ENCODE peak calls at places on chromosomes 11 and 22, in four cellular contexts. Z, W, Q and F are unnamed samples.

GRCh38 chr22:48902001-48902869 is 925.4 kb downstream of the BRD1 start:
- DNase-seq in Z (no peak), W (no peak), Q (peak; percentile 47), F (peak; percentile 36)

GRCh38 chr22:26409705-26410376 is 19.2 kb upstream of the ASPHD2 start:
- DNase-seq in Z (no peak), Q (no peak), W (no peak), F (no peak)

GRCh38 chr11:88555829-88556202 is 218.3 kb upstream of the CTSC start:
- DNase-seq in W (no peak), Z (no peak), Q (no peak), F (no peak)

GRCh38 chr22:17192186-17192585 is 27.0 kb downstream of the ADA2 start:
- DNase-seq in Z (no peak), Q (no peak), W (no peak), F (no peak)

GRCh38 chr22:31637375-31637937 is 24.6 kb downstream of the PISD start:
- DNase-seq in Q (no peak), W (no peak), Z (no peak), F (no peak)

GRCh38 chr11:116580828-116581227 is 192.0 kb downstream of the BUD13 start:
- DNase-seq in Z (no peak), Q (no peak), W (no peak), F (no peak)

GRCh38 chr22:38881997-38882396 is 10.0 kb upstream of the CBX6 start:
- DNase-seq in Z (no peak), W (no peak), Q (no peak), F (no peak)

GRCh38 chr11:72969894-72970335 is 155.7 kb downstream of the ATG16L2 start:
- DNase-seq in W (peak; percentile 29), Z (no peak), Q (no peak), F (no peak)

GRCh38 chr11:71330996-71331395 is 78.6 kb upstream of the SHANK2 start:
- DNase-seq in Z (no peak), Q (peak; percentile 19), W (no peak), F (peak; percentile 21)

GRCh38 chr11:64271339-64272132 is 12.9 kb downstream of the BAD start:
- DNase-seq in W (peak; percentile 83), Q (peak; percentile 93), Z (peak; percentile 79), F (peak; percentile 97)

GRCh38 chr11:68014157-68014965 is 4.2 kb downstream of the ALDH3B1 start:
- DNase-seq in W (no peak), Z (no peak), Q (peak; percentile 92), F (peak; percentile 86)

GRCh38 chr11:77113382-77114088 is 10.9 kb downstream of the OMP start:
- DNase-seq in W (no peak), Q (no peak), Z (no peak), F (no peak)

GRCh38 chr11:112270551-112271180 is 10.0 kb upstream of the PLET1 start:
- DNase-seq in Q (no peak), W (no peak), Z (no peak), F (no peak)

GRCh38 chr11:846496-847098 is 3.9 kb downstream of the TSPAN4 start:
- DNase-seq in Z (no peak), Q (no peak), W (no peak), F (no peak)

GRCh38 chr11:65894034-65894591 is 3.6 kb downstream of the CCDC85B start:
- DNase-seq in Q (no peak), W (peak; percentile 47), Z (no peak), F (no peak)

GRCh38 chr11:11253487-11253886 is 99.6 kb downstream of the CSNK2A3 start:
- DNase-seq in Q (no peak), W (no peak), Z (no peak), F (no peak)

GRCh38 chr11:128498846-128499245 is 88.5 kb downstream of the ETS1 start:
- DNase-seq in W (no peak), Z (no peak), Q (no peak), F (no peak)

GRCh38 chr11:106072804-106073203 is 4.3 kb downstream of the KBTBD3 start:
- DNase-seq in Z (no peak), W (no peak), Q (no peak), F (no peak)

GRCh38 chr22:22207845-22208564 is 36.6 kb upstream of the VPREB1 start:
- DNase-seq in Q (peak; percentile 86), Z (peak; percentile 70), W (peak; percentile 66), F (no peak)

GRCh38 chr22:22213231-22213630 is 31.4 kb upstream of the VPREB1 start:
- DNase-seq in Z (no peak), Q (no peak), W (no peak), F (no peak)

GRCh38 chr22:22210375-22210774 is 34.2 kb upstream of the VPREB1 start:
- DNase-seq in W (no peak), Z (no peak), Q (no peak), F (no peak)

GRCh38 chr22:22208657-22209056 is 35.9 kb upstream of the VPREB1 start:
- DNase-seq in Q (no peak), Z (no peak), W (no peak), F (no peak)

GRCh38 chr22:22210889-22211833 is 33.4 kb upstream of the VPREB1 start:
- DNase-seq in Z (no peak), Q (no peak), W (no peak), F (no peak)
- H3K27me3 ChIP-seq in Z (no peaks in the 10 kb centered on the region), Q (peaks cover 6% of the 10 kb centered on the region), W (no peaks in the 10 kb centered on the region), F (no peaks in the 10 kb centered on the region)

GRCh38 chr22:35661377-35661937 is 13.2 kb downstream of the APOL6 start:
- DNase-seq in Z (no peak), Q (no peak), W (no peak), F (no peak)
- H3K4me3 ChIP-seq in Z (no peak overlapping the region), Q (no peak overlapping the region), W (no peak overlapping the region), F (no peak overlapping the region)

GRCh38 chr11:28470180-28470579 is 362.0 kb downstream of the METTL15 start:
- DNase-seq in W (no peak), Q (no peak), Z (no peak), F (no peak)
- H3K27ac ChIP-seq in W (no peak overlapping the region), Q (no peak overlapping the region), Z (no peak overlapping the region), F (no peak overlapping the region)

GRCh38 chr22:45757068-45757467 is 85.4 kb downstream of the ATXN10 start:
- DNase-seq in Z (no peak), W (no peak), Q (no peak), F (peak; percentile 71)

GRCh38 chr22:45756558-45756957 is 84.9 kb downstream of the ATXN10 start:
- DNase-seq in Q (no peak), W (no peak), Z (no peak), F (no peak)

GRCh38 chr22:45760682-45761081 is 89.0 kb downstream of the ATXN10 start:
- DNase-seq in W (no peak), Q (no peak), Z (no peak), F (no peak)

GRCh38 chr22:45757936-45758335 is 86.3 kb downstream of the ATXN10 start:
- DNase-seq in W (no peak), Q (no peak), Z (no peak), F (no peak)

GRCh38 chr22:45758603-45759002 is 87.0 kb downstream of the ATXN10 start:
- DNase-seq in W (no peak), Q (no peak), Z (no peak), F (no peak)
- H3K27me3 ChIP-seq in W (no peaks in the 10 kb centered on the region), Q (no peaks in the 10 kb centered on the region), Z (no peaks in the 10 kb centered on the region), F (no peaks in the 10 kb centered on the region)

GRCh38 chr11:114167355-114168085 is 108.0 kb downstream of the ZBTB16 start:
- DNase-seq in Q (no peak), W (no peak), Z (no peak), F (peak; percentile 74)

GRCh38 chr11:114166897-114167323 is 107.4 kb downstream of the ZBTB16 start:
- DNase-seq in W (peak; percentile 50), Z (no peak), Q (no peak), F (peak; percentile 82)

GRCh38 chr11:114168086-114168448 is 108.6 kb downstream of the ZBTB16 start:
- DNase-seq in W (no peak), Z (no peak), Q (no peak), F (peak; percentile 61)

GRCh38 chr11:114165326-114166230 is 106.1 kb downstream of the ZBTB16 start:
- DNase-seq in Z (no peak), Q (no peak), W (no peak), F (peak; percentile 63)

GRCh38 chr11:114166389-114166788 is 106.9 kb downstream of the ZBTB16 start:
- DNase-seq in Q (no peak), W (no peak), Z (no peak), F (peak; percentile 49)
- H3K4me3 ChIP-seq in Q (no peak overlapping the region), W (no peak overlapping the region), Z (no peak overlapping the region), F (no peak overlapping the region)

GRCh38 chr11:60970890-60971289 is 590 bp upstream of the CD6 start:
- DNase-seq in Q (no peak), W (no peak), Z (no peak), F (no peak)

GRCh38 chr11:60973699-60974098 is 2.2 kb downstream of the CD6 start:
- DNase-seq in W (no peak), Z (no peak), Q (no peak), F (no peak)

GRCh38 chr11:60970369-60970774 is 1.1 kb upstream of the CD6 start:
- DNase-seq in W (peak; percentile 82), Q (peak; percentile 86), Z (peak; percentile 69), F (no peak)

GRCh38 chr11:60972182-60973030 is 926 bp downstream of the CD6 start:
- DNase-seq in Z (no peak), W (peak; percentile 37), Q (no peak), F (no peak)

GRCh38 chr11:60971520-60971919 is at the start of gene CD6:
- DNase-seq in Z (peak; percentile 58), Q (no peak), W (peak; percentile 74), F (no peak)
- H3K27ac ChIP-seq in Z (peak within 1 kb of the TSS; percentile 90), Q (no peak within 1 kb of the TSS), W (peak within 1 kb of the TSS; percentile 92), F (no peak within 1 kb of the TSS)

GRCh38 chr22:36886016-36886415 is 25.2 kb downstream of the NCF4 start:
- DNase-seq in Z (no peak), Q (no peak), W (no peak), F (no peak)

GRCh38 chr22:36884314-36885158 is 23.7 kb downstream of the NCF4 start:
- DNase-seq in W (no peak), Z (no peak), Q (no peak), F (no peak)

GRCh38 chr22:36885474-36885873 is 24.7 kb downstream of the NCF4 start:
- DNase-seq in W (no peak), Z (no peak), Q (no peak), F (no peak)

GRCh38 chr22:36879775-36880174 is 19.0 kb downstream of the NCF4 start:
- DNase-seq in W (no peak), Z (no peak), Q (no peak), F (no peak)

GRCh38 chr22:36881504-36882245 is 20.9 kb downstream of the NCF4 start:
- DNase-seq in Z (no peak), W (no peak), Q (no peak), F (no peak)
- H3K27me3 ChIP-seq in Z (peaks cover 3% of the 10 kb centered on the region), W (no peaks in the 10 kb centered on the region), Q (no peaks in the 10 kb centered on the region), F (no peaks in the 10 kb centered on the region)

DNA sequence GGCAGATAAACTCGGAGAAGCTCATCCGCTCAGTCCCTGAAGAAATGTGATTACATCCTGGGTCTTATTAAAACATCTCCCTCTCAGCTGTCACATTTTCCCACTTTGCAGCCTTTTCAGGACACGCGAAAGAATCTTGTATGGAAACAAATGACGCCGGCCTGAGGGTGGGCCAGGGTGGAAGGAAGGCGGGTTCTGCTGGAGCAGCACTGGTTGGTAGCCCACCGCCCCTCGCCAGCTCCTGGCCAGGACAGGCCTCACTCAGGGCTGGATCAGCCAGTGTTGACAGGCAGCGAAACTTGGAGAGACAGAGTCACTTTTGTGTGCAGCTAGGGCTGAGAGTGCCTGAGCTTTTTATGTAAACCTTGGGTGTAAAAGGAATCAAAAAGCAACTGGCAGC is 371.8 kb downstream of the TBC1D22A start:
- DNase-seq in Q (no peak), W (no peak), Z (no peak), F (no peak)
- H3K4me3 ChIP-seq in Q (no peak overlapping the region), W (no peak overlapping the region), Z (no peak overlapping the region), F (no peak overlapping the region)